ENCODE peak calls at places on chromosome 4, in eight cellular contexts. P is HCT116, T is neural progenitor cell, X is OCI-LY7, R is PC-3, Q is GM23338, O is MM.1S, M is SK-N-SH. S is an unnamed sample.

GRCh38 chr4:33709247-33709646 is 2535.1 kb downstream of the ARAP2 start:
- DNase-seq in X (no peak), P (no peak), M (no peak), T (no peak), Q (no peak), O (no peak), R (no peak), S (no peak)

GRCh38 chr4:89838005-89838404 is 1.0 kb upstream of the SNCA start:
- DNase-seq in O (no peak), P (no peak), X (no peak), T (peak; percentile 58), Q (peak; percentile 47), M (peak; percentile 47), R (no peak), S (peak; percentile 23)

GRCh38 chr4:33080262-33080661 is 2360.1 kb downstream of the PCDH7 start:
- DNase-seq in X (no peak), O (no peak), Q (no peak), P (no peak), R (no peak), T (peak; percentile 2), M (no peak), S (no peak)

GRCh38 chr4:182297659-182298058 is 54.5 kb downstream of the TENM3 start:
- DNase-seq in X (no peak), P (no peak), M (no peak), T (no peak), O (no peak), R (no peak), Q (no peak), S (no peak)

GRCh38 chr4:64305565-64306254 is 103.5 kb downstream of the TECRL start:
- DNase-seq in O (peak; percentile 94), Q (peak; percentile 13), X (no peak), P (no peak), R (no peak), M (no peak), T (no peak), S (no peak)

GRCh38 chr4:3228881-3229280 is 20.1 kb upstream of the MSANTD1 start:
- DNase-seq in X (no peak), P (no peak), Q (no peak), O (no peak), T (no peak), R (no peak), M (no peak), S (no peak)

GRCh38 chr4:87353592-87353991 is 30.9 kb upstream of the HSD17B13 start:
- DNase-seq in X (peak; percentile 50), R (peak; percentile 67), O (peak; percentile 61), P (peak; percentile 7), Q (peak; percentile 71), M (peak; percentile 17), T (peak; percentile 69), S (peak; percentile 62)

GRCh38 chr4:159358226-159358625 is 255.3 kb downstream of the RAPGEF2 start:
- DNase-seq in M (no peak), Q (no peak), R (peak; percentile 22), P (no peak), T (no peak), X (no peak), O (no peak), S (no peak)

GRCh38 chr4:10765386-10765785 is 80.8 kb upstream of the CLNK start:
- DNase-seq in P (no peak), X (no peak), Q (no peak), R (no peak), M (no peak), T (no peak), O (no peak), S (no peak)

GRCh38 chr4:187046471-187046870 is 322.8 kb upstream of the FAT1 start:
- DNase-seq in Q (no peak), P (no peak), R (no peak), X (no peak), O (no peak), T (no peak), M (no peak), S (no peak)

GRCh38 chr4:88533937-88534750 is 10.6 kb upstream of the PYURF start:
- DNase-seq in T (no peak), M (no peak), P (no peak), O (no peak), X (no peak), Q (peak; percentile 23), R (peak; percentile 92), S (no peak)

GRCh38 chr4:67593741-67594175 is 35.2 kb downstream of the STAP1 start:
- DNase-seq in T (no peak), O (no peak), X (no peak), R (no peak), P (no peak), M (no peak), Q (no peak), S (peak; percentile 10)

GRCh38 chr4:88646528-88647280 is 50.9 kb downstream of the NAP1L5 start:
- DNase-seq in M (no peak), T (no peak), X (no peak), R (peak; percentile 32), P (no peak), Q (peak; percentile 89), O (no peak), S (no peak)

GRCh38 chr4:153901220-153901619 is 112.3 kb upstream of the SFRP2 start:
- DNase-seq in M (no peak), T (no peak), X (no peak), P (no peak), R (no peak), Q (no peak), O (no peak), S (no peak)

GRCh38 chr4:6251365-6251764 is 18.3 kb upstream of the WFS1 start:
- DNase-seq in M (no peak), P (no peak), O (no peak), X (no peak), T (no peak), Q (no peak), R (no peak), S (no peak)

GRCh38 chr4:173527103-173527876 is 2.7 kb downstream of the HAND2 start:
- DNase-seq in R (no peak), T (peak; percentile 72), Q (peak; percentile 82), P (no peak), O (no peak), M (no peak), X (no peak), S (no peak)

GRCh38 chr4:99790796-99791617 is 25.6 kb upstream of the DAPP1 start:
- DNase-seq in R (peak; percentile 49), P (no peak), Q (no peak), X (no peak), M (no peak), O (no peak), T (no peak), S (no peak)

GRCh38 chr4:131091896-131092295 is 1995.9 kb downstream of the C4orf33 start:
- DNase-seq in Q (peak; percentile 74), T (peak; percentile 57), R (peak; percentile 64), M (peak; percentile 1), X (peak; percentile 41), P (peak; percentile 48), O (peak; percentile 79), S (peak; percentile 53)

GRCh38 chr4:101183658-101184373 is 163.5 kb downstream of the PPP3CA start:
- DNase-seq in R (peak; percentile 76), T (no peak), M (no peak), Q (no peak), P (no peak), X (no peak), O (no peak), S (no peak)

GRCh38 chr4:36394352-36394903 is 113.0 kb downstream of the DTHD1 start:
- DNase-seq in T (no peak), M (no peak), Q (no peak), O (peak; percentile 11), R (peak; percentile 6), P (peak; percentile 60), X (no peak), S (no peak)

GRCh38 chr4:36402008-36402758 is 120.8 kb downstream of the DTHD1 start:
- DNase-seq in Q (peak; percentile 16), X (no peak), R (no peak), T (no peak), M (no peak), O (no peak), P (no peak), S (no peak)

GRCh38 chr4:36399762-36400353 is 118.4 kb downstream of the DTHD1 start:
- DNase-seq in O (peak; percentile 47), Q (peak; percentile 46), P (no peak), X (peak; percentile 15), R (peak; percentile 53), T (peak; percentile 15), M (no peak), S (peak; percentile 41)
- TF ChIP-seq EZH2phosphoT487 in O (no peak), Q (no peak), P (no peak), X (no peak), R (no peak), T (no peak), M (no peak), S (no peak)

DNA sequence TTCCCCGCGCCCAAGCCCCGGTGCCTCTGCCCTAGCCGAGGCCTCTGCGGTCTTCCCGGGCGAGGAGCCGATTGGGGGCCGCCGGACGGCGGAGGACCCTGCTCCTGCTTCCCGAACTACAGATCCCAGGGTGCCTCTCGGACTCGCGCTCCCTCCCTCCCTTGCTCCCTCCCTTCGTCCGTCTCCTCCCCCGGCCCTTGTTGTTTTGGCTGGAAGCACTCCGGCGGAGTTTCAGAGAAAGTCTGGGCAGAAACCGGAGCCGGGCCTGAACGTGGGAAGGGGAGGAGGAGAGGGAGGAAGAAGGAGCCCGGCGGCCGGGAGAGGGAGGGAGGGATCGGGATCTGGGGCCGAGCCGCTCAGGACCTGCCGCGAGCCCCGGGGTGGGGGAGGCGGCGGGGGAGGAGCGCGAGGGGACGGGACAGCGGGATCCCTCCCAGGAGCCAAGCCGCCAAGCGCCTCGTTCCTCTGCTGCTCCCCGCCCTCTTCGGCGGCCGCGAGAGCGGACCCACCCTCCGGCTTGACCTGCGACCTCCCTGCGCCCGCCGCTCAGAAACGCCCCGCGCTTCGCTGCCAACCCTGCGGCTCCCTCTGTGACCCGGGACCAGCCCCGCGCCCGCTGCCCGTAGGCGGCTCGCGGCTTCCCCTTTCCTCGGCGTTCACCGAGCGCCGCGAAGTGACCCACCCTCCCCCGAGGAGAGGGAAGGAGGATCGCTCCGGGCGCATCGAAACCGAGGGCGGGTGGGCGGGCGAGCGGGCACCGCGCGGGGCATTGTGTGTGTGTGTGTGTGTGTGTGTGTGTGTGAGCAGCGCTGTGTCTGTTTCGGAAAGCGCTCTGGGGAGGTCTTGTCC is 473 bp upstream of the GAB1 start:
- DNase-seq in P (no peak), O (peak; percentile 78), T (peak; percentile 95), X (peak; percentile 74), Q (peak; percentile 95), R (peak; percentile 74), M (peak; percentile 92), S (peak; percentile 90)
- H2AFZ ChIP-seq in P (peak overlapping the region; percentile 52), O (peak overlapping the region; percentile 95), T (peak overlapping the region; percentile 97), X (peak overlapping the region; percentile 77), Q (peak overlapping the region; percentile 99), R (peak overlapping the region; percentile 96), M (peak overlapping the region; percentile 94), S (peak overlapping the region; percentile 82)

DNA sequence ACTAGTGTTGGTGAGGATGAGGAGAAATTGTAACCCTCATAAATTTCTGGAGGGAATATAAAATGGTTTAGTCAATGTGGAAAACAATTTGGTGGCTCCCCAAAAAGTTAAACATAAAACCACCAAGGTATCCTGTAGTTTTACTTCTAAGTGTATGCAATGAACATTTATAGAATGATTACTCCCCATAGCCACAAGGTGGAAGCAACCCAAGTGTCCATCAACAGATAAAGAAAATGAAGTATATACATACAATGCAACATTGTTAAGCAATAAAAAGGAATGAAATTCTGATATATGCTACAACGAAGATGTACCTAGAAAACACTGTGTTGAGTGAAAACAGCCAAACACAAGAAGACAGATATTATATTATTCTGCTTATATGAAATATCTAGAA is 569.1 kb upstream of the GRID2 start:
- DNase-seq in Q (no peak), R (peak; percentile 43), X (no peak), M (no peak), P (no peak), O (no peak), T (no peak), S (no peak)
- TF ChIP-seq CTCF in Q (peak; percentile 42), R (peak; percentile 56), X (no peak), M (peak; percentile 40), P (peak; percentile 11), O (no peak), T (peak; percentile 14), S (peak; percentile 22)

GRCh38 chr4:83013420-83013867 is 2.8 kb upstream of the LIN54 start:
- DNase-seq in M (peak; percentile 27), T (no peak), R (no peak), O (no peak), P (no peak), X (peak; percentile 38), Q (no peak), S (no peak)
- TF ChIP-seq EZH2phosphoT487 in M (no peak), T (no peak), R (no peak), O (no peak), P (no peak), X (no peak), Q (no peak), S (no peak)

S was measured in hepatocyte.